ENCODE peak calls at places on chromosomes 7 and 10, in ten cellular contexts. M is A172; A is stimulated activated CD4-positive, alpha-beta T cell treated with anti-CD3 and anti-CD28 coated beads, Interleukin-4, amount 100 ng/mL, for 24 hours; R is fibroblast of pulmonary artery; S is CD4-positive, alpha-beta memory T cell; X is GM13977; U is D341Med; F is Caco-2; N is sciatic nerve; Y is left colon. H is an unnamed sample.

GRCh38 chr7:42414961-42415505 is 178.0 kb upstream of the GLI3 start:
- DNase-seq in A (no peak), F (no peak), Y (no peak), X (no peak), M (no peak), U (no peak), S (no peak), N (no peak), R (peak; percentile 23), H (no peak)

GRCh38 chr10:118047363-118047719 is 600 bp upstream of the RAB11FIP2 start:
- DNase-seq in M (no peak), N (peak; percentile 55), F (no peak), S (no peak), U (no peak), X (peak; percentile 6), Y (no peak), A (no peak), R (no peak), H (no peak)

GRCh38 chr7:131011437-131011752 is 277.4 kb upstream of the KLF14 start:
- DNase-seq in Y (no peak), X (no peak), M (no peak), U (no peak), F (no peak), A (peak; percentile 42), N (no peak), R (no peak), S (no peak), H (no peak)

GRCh38 chr7:144390481-144390880 is 13.0 kb downstream of the NOBOX start:
- DNase-seq in R (no peak), M (no peak), Y (peak; percentile 36), F (no peak), S (no peak), U (no peak), A (no peak), X (no peak), N (no peak), H (no peak)

GRCh38 chr7:88020953-88021650 is 87.1 kb downstream of the ADAM22 start:
- DNase-seq in A (no peak), F (no peak), X (no peak), S (no peak), R (peak; percentile 14), N (no peak), Y (no peak), M (peak; percentile 34), U (no peak), H (no peak)

GRCh38 chr7:155402941-155403340 is 55.0 kb upstream of the EN2 start:
- DNase-seq in R (no peak), Y (no peak), A (no peak), M (no peak), S (no peak), F (no peak), U (no peak), X (no peak), N (no peak), H (no peak)

GRCh38 chr7:149850007-149850594 is 11.9 kb downstream of the ZNF862 start:
- DNase-seq in X (no peak), U (no peak), F (no peak), M (no peak), N (peak; percentile 51), R (no peak), S (no peak), Y (no peak), A (no peak), H (no peak)

GRCh38 chr10:68492118-68492517 is 20.3 kb upstream of the DNA2 start:
- DNase-seq in U (no peak), Y (no peak), F (no peak), X (no peak), R (peak; percentile 49), N (no peak), S (no peak), M (no peak), A (no peak), H (no peak)